ENCODE peak calls at places on chromosome 14, in nine cellular contexts. D, Y, X, F, J, B, T, I and U are unnamed samples.

GRCh38 chr14:58026967-58027366 is 125.0 kb downstream of the ARMH4 start:
- DNase-seq in D (no peak), Y (no peak), X (no peak), F (no peak), J (no peak), B (no peak), T (no peak), I (no peak), U (no peak)

GRCh38 chr14:77067632-77068514 is 30.2 kb upstream of the CIPC start:
- DNase-seq in D (peak), Y (peak), X (peak), F (peak), J (peak), B (peak), T (peak), I (peak), U (no peak)

GRCh38 chr14:77204457-77204796 is 22.8 kb downstream of the TMEM63C start:
- DNase-seq in D (no peak), Y (no peak), X (no peak), F (no peak), J (no peak), B (no peak), T (no peak), I (peak), U (no peak)

GRCh38 chr14:63852817-63853730 is at the start of gene SYNE2:
- DNase-seq in D (peak), Y (peak), X (peak), F (peak), J (peak), B (peak), T (peak), I (peak), U (peak)

GRCh38 chr14:72651715-72652114 is 242.2 kb downstream of the DPF3 start:
- DNase-seq in D (peak), Y (no peak), X (no peak), F (no peak), J (no peak), B (no peak), T (no peak), I (no peak), U (no peak)

GRCh38 chr14:36662543-36663403 is 1.1 kb downstream of the PAX9 start:
- DNase-seq in D (peak), Y (no peak), X (peak), F (no peak), J (no peak), B (no peak), T (no peak), I (peak), U (peak)

GRCh38 chr14:72855913-72856312 is 38.0 kb downstream of the DPF3 start:
- DNase-seq in D (peak), Y (no peak), X (peak), F (no peak), J (no peak), B (no peak), T (no peak), I (no peak), U (no peak)

GRCh38 chr14:20415723-20416622 is 2.7 kb upstream of the TEP1 start:
- DNase-seq in D (peak), Y (no peak), X (peak), F (peak), J (peak), B (no peak), T (peak), I (peak), U (no peak)

GRCh38 chr14:76902591-76902990 is 76.4 kb downstream of the LRRC74A start:
- DNase-seq in D (no peak), Y (no peak), X (no peak), F (no peak), J (no peak), B (no peak), T (no peak), I (no peak), U (no peak)

GRCh38 chr14:64918216-64918615 is 4.0 kb downstream of the CHURC1 start:
- DNase-seq in D (no peak), Y (no peak), X (no peak), F (no peak), J (no peak), B (no peak), T (no peak), I (no peak), U (no peak)

GRCh38 chr14:37709419-37710195 is 114.2 kb downstream of the TTC6 start:
- DNase-seq in D (no peak), Y (no peak), X (no peak), F (peak), J (no peak), B (no peak), T (no peak), I (peak), U (no peak)

GRCh38 chr14:77059276-77059934 is 30.9 kb upstream of the IRF2BPL start:
- DNase-seq in D (peak), Y (peak), X (peak), F (peak), J (no peak), B (no peak), T (peak), I (peak), U (no peak)

GRCh38 chr14:51087024-51087423 is 7.9 kb downstream of the TRIM9 start:
- DNase-seq in D (peak), Y (no peak), X (peak), F (peak), J (peak), B (no peak), T (no peak), I (peak), U (no peak)

GRCh38 chr14:101578489-101578888 is 17.2 kb downstream of the DIO3 start:
- DNase-seq in D (no peak), Y (no peak), X (no peak), F (no peak), J (no peak), B (no peak), T (no peak), I (no peak), U (peak)

GRCh38 chr14:100612879-100613455 is 25.8 kb upstream of the BEGAIN start:
- DNase-seq in D (peak), Y (no peak), X (no peak), F (no peak), J (no peak), B (no peak), T (no peak), I (no peak), U (peak)

GRCh38 chr14:26276757-26277156 is 321.1 kb downstream of the NOVA1 start:
- DNase-seq in D (no peak), Y (no peak), X (no peak), F (peak), J (no peak), B (no peak), T (no peak), I (peak), U (no peak)

GRCh38 chr14:69464829-69465228 is 19.7 kb upstream of the PLEKHD1 start:
- DNase-seq in D (peak), Y (no peak), X (peak), F (no peak), J (no peak), B (no peak), T (no peak), I (no peak), U (no peak)

GRCh38 chr14:54186821-54187365 is 209.9 kb upstream of the CDKN3 start:
- DNase-seq in D (no peak), Y (no peak), X (no peak), F (no peak), J (no peak), B (no peak), T (no peak), I (peak), U (no peak)

GRCh38 chr14:89232366-89233070 is 184.5 kb downstream of the FOXN3 start:
- DNase-seq in D (no peak), Y (no peak), X (no peak), F (no peak), J (no peak), B (no peak), T (no peak), I (no peak), U (no peak)

GRCh38 chr14:65783101-65783500 is 370.6 kb downstream of the FUT8 start:
- DNase-seq in D (no peak), Y (no peak), X (no peak), F (no peak), J (no peak), B (no peak), T (no peak), I (no peak), U (no peak)

GRCh38 chr14:88612981-88613380 is 50.1 kb downstream of the ZC3H14 start:
- DNase-seq in D (peak), Y (no peak), X (peak), F (no peak), J (no peak), B (no peak), T (no peak), I (peak), U (no peak)

GRCh38 chr14:20409226-20409625 is 4.1 kb downstream of the TEP1 start:
- DNase-seq in D (peak), Y (no peak), X (peak), F (no peak), J (no peak), B (no peak), T (no peak), I (no peak), U (no peak)

GRCh38 chr14:69879175-69880047 is at the start of gene SMOC1:
- DNase-seq in D (no peak), Y (peak), X (no peak), F (peak), J (peak), B (no peak), T (no peak), I (peak), U (no peak)

GRCh38 chr14:55580401-55581010 is 499 bp downstream of the KTN1 start:
- DNase-seq in D (peak), Y (peak), X (peak), F (peak), J (peak), B (peak), T (peak), I (peak), U (no peak)

GRCh38 chr14:77033622-77034521 is 5.4 kb upstream of the IRF2BPL start:
- DNase-seq in D (peak), Y (peak), X (peak), F (peak), J (peak), B (peak), T (peak), I (peak), U (peak)

GRCh38 chr14:89393346-89393745 is 23.7 kb downstream of the FOXN3 start:
- DNase-seq in D (no peak), Y (no peak), X (no peak), F (no peak), J (no peak), B (no peak), T (no peak), I (no peak), U (no peak)

GRCh38 chr14:36522972-36523685 is 3.1 kb upstream of the NKX2-1 start:
- DNase-seq in D (no peak), Y (no peak), X (no peak), F (no peak), J (no peak), B (no peak), T (no peak), I (no peak), U (no peak)

GRCh38 chr14:104705340-104706047 is 16.1 kb downstream of the INF2 start:
- DNase-seq in D (no peak), Y (no peak), X (no peak), F (no peak), J (no peak), B (no peak), T (no peak), I (no peak), U (no peak)

GRCh38 chr14:89298056-89298834 is 118.8 kb downstream of the FOXN3 start:
- DNase-seq in D (no peak), Y (no peak), X (no peak), F (no peak), J (no peak), B (no peak), T (no peak), I (peak), U (no peak)

GRCh38 chr14:69839017-69839416 is 40.2 kb upstream of the SMOC1 start:
- DNase-seq in D (no peak), Y (no peak), X (no peak), F (no peak), J (no peak), B (no peak), T (no peak), I (peak), U (no peak)

GRCh38 chr14:94128216-94128839 is 1.1 kb downstream of the IFI27L2 start:
- DNase-seq in D (no peak), Y (no peak), X (no peak), F (no peak), J (no peak), B (no peak), T (no peak), I (no peak), U (no peak)

GRCh38 chr14:52951730-52952481 is 1.1 kb upstream of the FERMT2 start:
- DNase-seq in D (peak), Y (no peak), X (peak), F (peak), J (peak), B (peak), T (no peak), I (peak), U (no peak)

GRCh38 chr14:55611859-55612258 is 31.9 kb downstream of the KTN1 start:
- DNase-seq in D (no peak), Y (no peak), X (no peak), F (no peak), J (no peak), B (no peak), T (no peak), I (no peak), U (no peak)

GRCh38 chr14:35553808-35554207 is 19.8 kb downstream of the INSM2 start:
- DNase-seq in D (peak), Y (no peak), X (peak), F (no peak), J (no peak), B (no peak), T (no peak), I (no peak), U (no peak)

GRCh38 chr14:76775695-76776305 is 14.5 kb downstream of the VASH1 start:
- DNase-seq in D (no peak), Y (no peak), X (no peak), F (no peak), J (no peak), B (no peak), T (no peak), I (no peak), U (peak)

GRCh38 chr14:60310086-60310684 is 61.2 kb downstream of the PPM1A start:
- DNase-seq in D (no peak), Y (no peak), X (no peak), F (no peak), J (no peak), B (no peak), T (no peak), I (peak), U (no peak)

GRCh38 chr14:60651936-60652673 is 2.8 kb upstream of the SIX1 start:
- DNase-seq in D (no peak), Y (no peak), X (no peak), F (no peak), J (no peak), B (no peak), T (no peak), I (peak), U (no peak)